ENCODE peak calls at places on chromosomes 4 and X, in six cellular contexts. S is H1, T is K562, O is HepG2, W is GM12891, F is GM12878. P is an unnamed sample.

GRCh38 chr4:53508446-53508845 is 82.8 kb downstream of the LNX1 start:
- DNase-seq in T (no peak), S (no peak), O (peak), W (no peak), F (no peak), P (no peak)

GRCh38 chr4:78057135-78057599 is at the start of gene FRAS1:
- DNase-seq in T (no peak), O (peak), S (no peak), F (no peak), W (no peak), P (peak)

GRCh38 chr4:164508126-164508525 is 245.8 kb upstream of the SMIM31 start:
- DNase-seq in W (no peak), S (no peak), O (no peak), F (no peak), T (no peak), P (no peak)

GRCh38 chrX:109709129-109709631 is 23.9 kb downstream of the ACSL4 start:
- DNase-seq in W (no peak), F (peak), T (no peak), S (no peak), O (peak), P (no peak)

GRCh38 chr4:168877407-168877778 is 132.7 kb downstream of the CBR4 start:
- DNase-seq in S (no peak), O (no peak), W (no peak), F (no peak), T (no peak), P (no peak)

GRCh38 chrX:20461576-20461975 is 194.9 kb upstream of the RPS6KA3 start:
- DNase-seq in W (no peak), S (no peak), F (no peak), O (no peak), T (no peak), P (no peak)

GRCh38 chrX:47215291-47215900 is 3.1 kb upstream of the CDK16 start:
- DNase-seq in T (no peak), F (no peak), O (no peak), S (no peak), W (no peak), P (no peak)

GRCh38 chr4:63349674-63350025 is 1059.6 kb downstream of the TECRL start:
- DNase-seq in S (no peak), T (no peak), W (no peak), F (no peak), O (no peak), P (no peak)

GRCh38 chr4:144646523-144647094 is 653 bp downstream of the HHIP start:
- DNase-seq in T (no peak), O (no peak), S (no peak), F (no peak), W (no peak), P (no peak)

GRCh38 chr4:152220201-152220666 is 315.7 kb downstream of the FBXW7 start:
- DNase-seq in T (no peak), W (no peak), F (no peak), O (no peak), S (no peak), P (no peak)

GRCh38 chrX:10015711-10016515 is 48.8 kb downstream of the CLDN34 start:
- DNase-seq in O (no peak), W (no peak), F (no peak), T (no peak), S (no peak), P (no peak)
- TF ChIP-seq POLR2AphosphoS5 in O (no peak), W (no peak), F (no peak), T (no peak), S (no peak), P (no peak)

GRCh38 chr4:145679520-145679919 is 426 bp upstream of the C4orf51 start:
- DNase-seq in O (peak), T (no peak), S (no peak), F (no peak), W (no peak), P (no peak)
- TF ChIP-seq POLR2A in O (no peak), T (no peak), S (no peak), F (no peak), W (no peak), P (no peak)

GRCh38 chrX:83022020-83022419 is 486.1 kb upstream of the POU3F4 start:
- DNase-seq in O (no peak), S (peak), W (no peak), T (no peak), F (no peak), P (no peak)
- TF ChIP-seq TAF1 in O (no peak), S (no peak), W (no peak), T (no peak), F (no peak), P (no peak)

GRCh38 chr4:41514169-41514568 is 23.8 kb upstream of the LIMCH1 start:
- DNase-seq in S (no peak), O (no peak), W (no peak), F (no peak), T (no peak), P (no peak)
- TF ChIP-seq POLR2AphosphoS5 in S (no peak), O (no peak), W (no peak), F (no peak), T (no peak), P (no peak)

GRCh38 chrX:100649550-100650356 is 5.8 kb downstream of the SRPX2 start:
- DNase-seq in O (peak), W (no peak), S (no peak), T (no peak), F (no peak), P (no peak)
- TF ChIP-seq POLR2A in O (peak), W (no peak), S (no peak), T (no peak), F (no peak), P (no peak)

DNA sequence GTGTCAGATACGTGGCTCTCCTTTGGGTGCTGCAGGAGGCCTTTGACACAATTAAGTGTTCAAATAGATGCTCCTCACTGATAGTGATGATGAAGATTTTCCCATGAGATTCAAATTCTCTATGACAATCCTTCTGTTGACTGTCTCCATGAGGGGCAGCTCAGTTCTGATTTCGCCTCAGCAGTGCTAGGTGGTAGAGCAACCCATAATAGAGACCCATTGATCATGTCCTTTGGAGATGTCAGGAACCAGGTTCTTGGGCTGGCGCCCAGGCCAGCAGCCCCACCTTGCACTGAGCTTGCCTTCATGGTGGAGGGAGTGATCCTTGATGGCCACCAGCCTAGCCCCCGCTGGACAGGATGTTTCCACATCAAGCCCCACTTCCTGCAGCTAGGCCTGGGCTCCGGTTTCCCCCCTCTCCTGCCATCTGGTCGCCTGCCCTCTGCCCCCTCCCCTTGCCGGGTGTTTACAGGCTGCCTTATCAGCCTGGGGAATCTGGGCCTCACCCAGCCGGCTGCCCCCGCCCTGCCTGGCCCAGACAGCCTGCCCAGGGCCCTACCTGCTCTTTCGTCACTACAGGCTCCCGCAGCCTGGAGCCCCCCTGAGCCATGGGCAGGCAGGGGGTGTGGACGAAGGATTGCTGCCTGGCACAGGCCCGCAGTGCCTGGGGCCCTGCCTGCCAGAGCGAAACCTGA is 12.6 kb downstream of the ELF4 start:
- DNase-seq in S (no peak), F (no peak), T (peak), O (peak), W (no peak), P (no peak)
- TF ChIP-seq TAF1 in S (no peak), F (no peak), T (no peak), O (no peak), W (no peak), P (no peak)

P was measured in GM12892.